ENCODE peak calls at places on chromosomes 16 and 17, in nine cellular contexts. One of them, this sample, is unnamed.

GRCh38 chr17:57785032-57785431 is 39.9 kb upstream of the CCDC182 start:
- DNase-seq in activated naive CD8-positive, alpha-beta T cell treated with anti-CD3 and anti-CD28 coated beads, Interleukin-2, amount 50 U/mL, for 16 hours: no peak
- DNase-seq in activated naive CD4-positive, alpha-beta T cell treated with anti-CD3 and anti-CD28 coated beads for 36 hours: no peak
- DNase-seq in HTR-8/SVneo: no peak
- DNase-seq in uterus: no peak
- DNase-seq in GM04504: no peak
- DNase-seq in activated effector memory CD4-positive, alpha-beta T cell treated with anti-CD3 and anti-CD28 coated beads, Interleukin-2, amount 50 U/mL, for 16 hours: no peak
- DNase-seq in SW480: no peak
- DNase-seq in activated T-cell treated with anti-CD3 and anti-CD28 coated beads, Interleukin-2, amount 50 U/mL, for 24 hours: no peak
- DNase-seq in this sample: no peak

GRCh38 chr16:23694707-23695373 is 16.2 kb downstream of the PLK1 start:
- DNase-seq in activated naive CD8-positive, alpha-beta T cell treated with anti-CD3 and anti-CD28 coated beads, Interleukin-2, amount 50 U/mL, for 16 hours: no peak
- DNase-seq in activated naive CD4-positive, alpha-beta T cell treated with anti-CD3 and anti-CD28 coated beads for 36 hours: no peak
- DNase-seq in HTR-8/SVneo: no peak
- DNase-seq in uterus: no peak
- DNase-seq in GM04504: no peak
- DNase-seq in activated effector memory CD4-positive, alpha-beta T cell treated with anti-CD3 and anti-CD28 coated beads, Interleukin-2, amount 50 U/mL, for 16 hours: no peak
- DNase-seq in SW480: no peak
- DNase-seq in activated T-cell treated with anti-CD3 and anti-CD28 coated beads, Interleukin-2, amount 50 U/mL, for 24 hours: no peak
- DNase-seq in this sample: no peak

GRCh38 chr16:87274808-87275207 is 42.4 kb downstream of the C16orf95 start:
- DNase-seq in activated naive CD8-positive, alpha-beta T cell treated with anti-CD3 and anti-CD28 coated beads, Interleukin-2, amount 50 U/mL, for 16 hours: no peak
- DNase-seq in activated naive CD4-positive, alpha-beta T cell treated with anti-CD3 and anti-CD28 coated beads for 36 hours: no peak
- DNase-seq in HTR-8/SVneo: no peak
- DNase-seq in uterus: no peak
- DNase-seq in GM04504: no peak
- DNase-seq in activated effector memory CD4-positive, alpha-beta T cell treated with anti-CD3 and anti-CD28 coated beads, Interleukin-2, amount 50 U/mL, for 16 hours: no peak
- DNase-seq in SW480: no peak
- DNase-seq in activated T-cell treated with anti-CD3 and anti-CD28 coated beads, Interleukin-2, amount 50 U/mL, for 24 hours: no peak
- DNase-seq in this sample: no peak

GRCh38 chr17:81912441-81913309 is 1.5 kb upstream of the PCYT2 start:
- DNase-seq in activated naive CD8-positive, alpha-beta T cell treated with anti-CD3 and anti-CD28 coated beads, Interleukin-2, amount 50 U/mL, for 16 hours: no peak
- DNase-seq in activated naive CD4-positive, alpha-beta T cell treated with anti-CD3 and anti-CD28 coated beads for 36 hours: no peak
- DNase-seq in HTR-8/SVneo: no peak
- DNase-seq in uterus: no peak
- DNase-seq in GM04504: no peak
- DNase-seq in activated effector memory CD4-positive, alpha-beta T cell treated with anti-CD3 and anti-CD28 coated beads, Interleukin-2, amount 50 U/mL, for 16 hours: no peak
- DNase-seq in SW480: peak; percentile 99
- DNase-seq in activated T-cell treated with anti-CD3 and anti-CD28 coated beads, Interleukin-2, amount 50 U/mL, for 24 hours: no peak
- DNase-seq in this sample: no peak

GRCh38 chr16:64089697-64090096 is 1032.2 kb downstream of the CDH11 start:
- DNase-seq in activated naive CD8-positive, alpha-beta T cell treated with anti-CD3 and anti-CD28 coated beads, Interleukin-2, amount 50 U/mL, for 16 hours: no peak
- DNase-seq in activated naive CD4-positive, alpha-beta T cell treated with anti-CD3 and anti-CD28 coated beads for 36 hours: no peak
- DNase-seq in HTR-8/SVneo: no peak
- DNase-seq in uterus: no peak
- DNase-seq in GM04504: no peak
- DNase-seq in activated effector memory CD4-positive, alpha-beta T cell treated with anti-CD3 and anti-CD28 coated beads, Interleukin-2, amount 50 U/mL, for 16 hours: no peak
- DNase-seq in SW480: peak; percentile 12
- DNase-seq in activated T-cell treated with anti-CD3 and anti-CD28 coated beads, Interleukin-2, amount 50 U/mL, for 24 hours: no peak
- DNase-seq in this sample: no peak

GRCh38 chr16:10895053-10895946 is 18.3 kb downstream of the CIITA start:
- DNase-seq in activated naive CD8-positive, alpha-beta T cell treated with anti-CD3 and anti-CD28 coated beads, Interleukin-2, amount 50 U/mL, for 16 hours: no peak
- DNase-seq in activated naive CD4-positive, alpha-beta T cell treated with anti-CD3 and anti-CD28 coated beads for 36 hours: peak; percentile 56
- DNase-seq in HTR-8/SVneo: peak; percentile 67
- DNase-seq in uterus: no peak
- DNase-seq in GM04504: no peak
- DNase-seq in activated effector memory CD4-positive, alpha-beta T cell treated with anti-CD3 and anti-CD28 coated beads, Interleukin-2, amount 50 U/mL, for 16 hours: peak; percentile 71
- DNase-seq in SW480: no peak
- DNase-seq in activated T-cell treated with anti-CD3 and anti-CD28 coated beads, Interleukin-2, amount 50 U/mL, for 24 hours: peak; percentile 43
- DNase-seq in this sample: peak; percentile 83

GRCh38 chr17:82839617-82840292 is at the start of gene ZNF750:
- DNase-seq in activated naive CD8-positive, alpha-beta T cell treated with anti-CD3 and anti-CD28 coated beads, Interleukin-2, amount 50 U/mL, for 16 hours: no peak
- DNase-seq in activated naive CD4-positive, alpha-beta T cell treated with anti-CD3 and anti-CD28 coated beads for 36 hours: no peak
- DNase-seq in HTR-8/SVneo: no peak
- DNase-seq in uterus: no peak
- DNase-seq in GM04504: no peak
- DNase-seq in activated effector memory CD4-positive, alpha-beta T cell treated with anti-CD3 and anti-CD28 coated beads, Interleukin-2, amount 50 U/mL, for 16 hours: no peak
- DNase-seq in SW480: no peak
- DNase-seq in activated T-cell treated with anti-CD3 and anti-CD28 coated beads, Interleukin-2, amount 50 U/mL, for 24 hours: no peak
- DNase-seq in this sample: no peak

GRCh38 chr17:58172369-58173071 is 5.7 kb downstream of the OR4D2 start:
- DNase-seq in activated naive CD8-positive, alpha-beta T cell treated with anti-CD3 and anti-CD28 coated beads, Interleukin-2, amount 50 U/mL, for 16 hours: no peak
- DNase-seq in activated naive CD4-positive, alpha-beta T cell treated with anti-CD3 and anti-CD28 coated beads for 36 hours: peak; percentile 70
- DNase-seq in HTR-8/SVneo: peak; percentile 69
- DNase-seq in uterus: no peak
- DNase-seq in GM04504: no peak
- DNase-seq in activated effector memory CD4-positive, alpha-beta T cell treated with anti-CD3 and anti-CD28 coated beads, Interleukin-2, amount 50 U/mL, for 16 hours: peak; percentile 71
- DNase-seq in SW480: peak; percentile 66
- DNase-seq in activated T-cell treated with anti-CD3 and anti-CD28 coated beads, Interleukin-2, amount 50 U/mL, for 24 hours: peak; percentile 46
- DNase-seq in this sample: no peak

GRCh38 chr16:80738521-80738920 is 65.9 kb downstream of the CDYL2 start:
- DNase-seq in activated naive CD8-positive, alpha-beta T cell treated with anti-CD3 and anti-CD28 coated beads, Interleukin-2, amount 50 U/mL, for 16 hours: no peak
- DNase-seq in activated naive CD4-positive, alpha-beta T cell treated with anti-CD3 and anti-CD28 coated beads for 36 hours: no peak
- DNase-seq in HTR-8/SVneo: no peak
- DNase-seq in uterus: no peak
- DNase-seq in GM04504: no peak
- DNase-seq in activated effector memory CD4-positive, alpha-beta T cell treated with anti-CD3 and anti-CD28 coated beads, Interleukin-2, amount 50 U/mL, for 16 hours: no peak
- DNase-seq in SW480: no peak
- DNase-seq in activated T-cell treated with anti-CD3 and anti-CD28 coated beads, Interleukin-2, amount 50 U/mL, for 24 hours: no peak
- DNase-seq in this sample: no peak

GRCh38 chr17:75124041-75124818 is 7.3 kb downstream of the NT5C start:
- DNase-seq in activated naive CD8-positive, alpha-beta T cell treated with anti-CD3 and anti-CD28 coated beads, Interleukin-2, amount 50 U/mL, for 16 hours: peak; percentile 33
- DNase-seq in activated naive CD4-positive, alpha-beta T cell treated with anti-CD3 and anti-CD28 coated beads for 36 hours: peak; percentile 85
- DNase-seq in HTR-8/SVneo: peak; percentile 97
- DNase-seq in uterus: peak; percentile 57
- DNase-seq in GM04504: no peak
- DNase-seq in activated effector memory CD4-positive, alpha-beta T cell treated with anti-CD3 and anti-CD28 coated beads, Interleukin-2, amount 50 U/mL, for 16 hours: peak; percentile 90
- DNase-seq in SW480: peak; percentile 99
- DNase-seq in activated T-cell treated with anti-CD3 and anti-CD28 coated beads, Interleukin-2, amount 50 U/mL, for 24 hours: peak; percentile 71
- DNase-seq in this sample: peak; percentile 66

GRCh38 chr17:61307905-61308886 is 91.4 kb upstream of the TBX2 start:
- DNase-seq in activated naive CD8-positive, alpha-beta T cell treated with anti-CD3 and anti-CD28 coated beads, Interleukin-2, amount 50 U/mL, for 16 hours: no peak
- DNase-seq in activated naive CD4-positive, alpha-beta T cell treated with anti-CD3 and anti-CD28 coated beads for 36 hours: no peak
- DNase-seq in HTR-8/SVneo: peak; percentile 90
- DNase-seq in uterus: peak; percentile 81
- DNase-seq in GM04504: peak; percentile 96
- DNase-seq in activated effector memory CD4-positive, alpha-beta T cell treated with anti-CD3 and anti-CD28 coated beads, Interleukin-2, amount 50 U/mL, for 16 hours: no peak
- DNase-seq in SW480: no peak
- DNase-seq in activated T-cell treated with anti-CD3 and anti-CD28 coated beads, Interleukin-2, amount 50 U/mL, for 24 hours: no peak
- DNase-seq in this sample: no peak

GRCh38 chr17:5413682-5414081 is 5.8 kb downstream of the NUP88 start:
- DNase-seq in activated naive CD8-positive, alpha-beta T cell treated with anti-CD3 and anti-CD28 coated beads, Interleukin-2, amount 50 U/mL, for 16 hours: no peak
- DNase-seq in activated naive CD4-positive, alpha-beta T cell treated with anti-CD3 and anti-CD28 coated beads for 36 hours: no peak
- DNase-seq in HTR-8/SVneo: peak; percentile 29
- DNase-seq in uterus: no peak
- DNase-seq in GM04504: peak; percentile 86
- DNase-seq in activated effector memory CD4-positive, alpha-beta T cell treated with anti-CD3 and anti-CD28 coated beads, Interleukin-2, amount 50 U/mL, for 16 hours: no peak
- DNase-seq in SW480: peak; percentile 80
- DNase-seq in activated T-cell treated with anti-CD3 and anti-CD28 coated beads, Interleukin-2, amount 50 U/mL, for 24 hours: no peak
- DNase-seq in this sample: no peak

GRCh38 chr17:62724398-62725146 is 83.5 kb downstream of the MARCHF10 start:
- DNase-seq in activated naive CD8-positive, alpha-beta T cell treated with anti-CD3 and anti-CD28 coated beads, Interleukin-2, amount 50 U/mL, for 16 hours: peak; percentile 66
- DNase-seq in activated naive CD4-positive, alpha-beta T cell treated with anti-CD3 and anti-CD28 coated beads for 36 hours: peak; percentile 93
- DNase-seq in HTR-8/SVneo: no peak
- DNase-seq in uterus: no peak
- DNase-seq in GM04504: no peak
- DNase-seq in activated effector memory CD4-positive, alpha-beta T cell treated with anti-CD3 and anti-CD28 coated beads, Interleukin-2, amount 50 U/mL, for 16 hours: peak; percentile 91
- DNase-seq in SW480: no peak
- DNase-seq in activated T-cell treated with anti-CD3 and anti-CD28 coated beads, Interleukin-2, amount 50 U/mL, for 24 hours: peak; percentile 83
- DNase-seq in this sample: peak; percentile 82

GRCh38 chr16:88370365-88370764 is 12.4 kb upstream of the ZNF469 start:
- DNase-seq in activated naive CD8-positive, alpha-beta T cell treated with anti-CD3 and anti-CD28 coated beads, Interleukin-2, amount 50 U/mL, for 16 hours: no peak
- DNase-seq in activated naive CD4-positive, alpha-beta T cell treated with anti-CD3 and anti-CD28 coated beads for 36 hours: no peak
- DNase-seq in HTR-8/SVneo: no peak
- DNase-seq in uterus: peak; percentile 6
- DNase-seq in GM04504: no peak
- DNase-seq in activated effector memory CD4-positive, alpha-beta T cell treated with anti-CD3 and anti-CD28 coated beads, Interleukin-2, amount 50 U/mL, for 16 hours: no peak
- DNase-seq in SW480: no peak
- DNase-seq in activated T-cell treated with anti-CD3 and anti-CD28 coated beads, Interleukin-2, amount 50 U/mL, for 24 hours: no peak
- DNase-seq in this sample: no peak

GRCh38 chr16:23836404-23837291 is 865 bp downstream of the PRKCB start:
- DNase-seq in activated naive CD8-positive, alpha-beta T cell treated with anti-CD3 and anti-CD28 coated beads, Interleukin-2, amount 50 U/mL, for 16 hours: no peak
- DNase-seq in activated naive CD4-positive, alpha-beta T cell treated with anti-CD3 and anti-CD28 coated beads for 36 hours: peak; percentile 48
- DNase-seq in HTR-8/SVneo: no peak
- DNase-seq in uterus: no peak
- DNase-seq in GM04504: no peak
- DNase-seq in activated effector memory CD4-positive, alpha-beta T cell treated with anti-CD3 and anti-CD28 coated beads, Interleukin-2, amount 50 U/mL, for 16 hours: peak; percentile 81
- DNase-seq in SW480: no peak
- DNase-seq in activated T-cell treated with anti-CD3 and anti-CD28 coated beads, Interleukin-2, amount 50 U/mL, for 24 hours: peak; percentile 75
- DNase-seq in this sample: peak; percentile 80

GRCh38 chr17:4375039-4375748 is 8.7 kb upstream of the UBE2G1 start:
- DNase-seq in activated naive CD8-positive, alpha-beta T cell treated with anti-CD3 and anti-CD28 coated beads, Interleukin-2, amount 50 U/mL, for 16 hours: peak; percentile 16
- DNase-seq in activated naive CD4-positive, alpha-beta T cell treated with anti-CD3 and anti-CD28 coated beads for 36 hours: peak; percentile 73
- DNase-seq in HTR-8/SVneo: no peak
- DNase-seq in uterus: no peak
- DNase-seq in GM04504: no peak
- DNase-seq in activated effector memory CD4-positive, alpha-beta T cell treated with anti-CD3 and anti-CD28 coated beads, Interleukin-2, amount 50 U/mL, for 16 hours: peak; percentile 78
- DNase-seq in SW480: no peak
- DNase-seq in activated T-cell treated with anti-CD3 and anti-CD28 coated beads, Interleukin-2, amount 50 U/mL, for 24 hours: peak; percentile 65
- DNase-seq in this sample: peak; percentile 77

GRCh38 chr17:49552070-49552751 is 23.5 kb upstream of the NXPH3 start:
- DNase-seq in activated naive CD8-positive, alpha-beta T cell treated with anti-CD3 and anti-CD28 coated beads, Interleukin-2, amount 50 U/mL, for 16 hours: no peak
- DNase-seq in activated naive CD4-positive, alpha-beta T cell treated with anti-CD3 and anti-CD28 coated beads for 36 hours: no peak
- DNase-seq in HTR-8/SVneo: no peak
- DNase-seq in uterus: no peak
- DNase-seq in GM04504: no peak
- DNase-seq in activated effector memory CD4-positive, alpha-beta T cell treated with anti-CD3 and anti-CD28 coated beads, Interleukin-2, amount 50 U/mL, for 16 hours: no peak
- DNase-seq in SW480: peak; percentile 36
- DNase-seq in activated T-cell treated with anti-CD3 and anti-CD28 coated beads, Interleukin-2, amount 50 U/mL, for 24 hours: no peak
- DNase-seq in this sample: no peak

GRCh38 chr17:35372846-35373531 is 432 bp downstream of the SLFN11 start:
- DNase-seq in activated naive CD8-positive, alpha-beta T cell treated with anti-CD3 and anti-CD28 coated beads, Interleukin-2, amount 50 U/mL, for 16 hours: no peak
- DNase-seq in activated naive CD4-positive, alpha-beta T cell treated with anti-CD3 and anti-CD28 coated beads for 36 hours: peak; percentile 36
- DNase-seq in HTR-8/SVneo: no peak
- DNase-seq in uterus: no peak
- DNase-seq in GM04504: no peak
- DNase-seq in activated effector memory CD4-positive, alpha-beta T cell treated with anti-CD3 and anti-CD28 coated beads, Interleukin-2, amount 50 U/mL, for 16 hours: peak; percentile 74
- DNase-seq in SW480: peak; percentile 17
- DNase-seq in activated T-cell treated with anti-CD3 and anti-CD28 coated beads, Interleukin-2, amount 50 U/mL, for 24 hours: no peak
- DNase-seq in this sample: peak; percentile 61

GRCh38 chr16:11408261-11408660 is 63.0 kb downstream of the RMI2 start:
- DNase-seq in activated naive CD8-positive, alpha-beta T cell treated with anti-CD3 and anti-CD28 coated beads, Interleukin-2, amount 50 U/mL, for 16 hours: no peak
- DNase-seq in activated naive CD4-positive, alpha-beta T cell treated with anti-CD3 and anti-CD28 coated beads for 36 hours: no peak
- DNase-seq in HTR-8/SVneo: no peak
- DNase-seq in uterus: no peak
- DNase-seq in GM04504: no peak
- DNase-seq in activated effector memory CD4-positive, alpha-beta T cell treated with anti-CD3 and anti-CD28 coated beads, Interleukin-2, amount 50 U/mL, for 16 hours: no peak
- DNase-seq in SW480: no peak
- DNase-seq in activated T-cell treated with anti-CD3 and anti-CD28 coated beads, Interleukin-2, amount 50 U/mL, for 24 hours: no peak
- DNase-seq in this sample: no peak

This sample was measured in activated CD8-positive, alpha-beta memory T cell treated with anti-CD3 and anti-CD28 coated beads, Interleukin-2, amount 50 U/mL, for 48 hours.